ENCODE peak calls at places on chromosomes 11 and 22, in nine cellular contexts. One of them, this sample, is unnamed.

GRCh38 chr11:46725338-46726205 is 6.6 kb downstream of the F2 start:
- DNase-seq in head of caudate nucleus: no peak
- DNase-seq in IMR-90: no peak
- DNase-seq in stimulated activated CD4-positive, alpha-beta T cell treated with anti-CD3 and anti-CD28 coated beads, TNF-alpha, amount 100 ng/mL, for 48 hours: no peak
- DNase-seq in islet precursor cell: no peak
- DNase-seq in stimulated activated CD8-positive, alpha-beta memory T cell treated with anti-CD3 and anti-CD28 coated beads, Interleukin-15, amount 100 ng/mL, for 4 hours: no peak
- DNase-seq in brain microvascular endothelial cell: no peak
- DNase-seq in fibroblast of lung: no peak
- DNase-seq in GM18507: no peak
- DNase-seq in this sample: no peak

GRCh38 chr11:65506316-65506769 is 7.5 kb downstream of the MALAT1 start:
- DNase-seq in brain microvascular endothelial cell: no peak
- DNase-seq in GM18507: no peak
- DNase-seq in stimulated activated CD4-positive, alpha-beta T cell treated with anti-CD3 and anti-CD28 coated beads, TNF-alpha, amount 100 ng/mL, for 48 hours: no peak
- DNase-seq in stimulated activated CD8-positive, alpha-beta memory T cell treated with anti-CD3 and anti-CD28 coated beads, Interleukin-15, amount 100 ng/mL, for 4 hours: no peak
- DNase-seq in head of caudate nucleus: no peak
- DNase-seq in fibroblast of lung: no peak
- DNase-seq in IMR-90: no peak
- DNase-seq in islet precursor cell: no peak
- DNase-seq in this sample: no peak

GRCh38 chr22:19103881-19104821 is 18.1 kb downstream of the DGCR2 start:
- DNase-seq in stimulated activated CD4-positive, alpha-beta T cell treated with anti-CD3 and anti-CD28 coated beads, TNF-alpha, amount 100 ng/mL, for 48 hours: no peak
- DNase-seq in islet precursor cell: peak; percentile 24
- DNase-seq in fibroblast of lung: peak; percentile 21
- DNase-seq in head of caudate nucleus: no peak
- DNase-seq in brain microvascular endothelial cell: no peak
- DNase-seq in GM18507: no peak
- DNase-seq in IMR-90: peak; percentile 79
- DNase-seq in stimulated activated CD8-positive, alpha-beta memory T cell treated with anti-CD3 and anti-CD28 coated beads, Interleukin-15, amount 100 ng/mL, for 4 hours: no peak
- DNase-seq in this sample: no peak

GRCh38 chr11:71240865-71241691 is 11.3 kb downstream of the SHANK2 start:
- DNase-seq in GM18507: no peak
- DNase-seq in brain microvascular endothelial cell: peak; percentile 90
- DNase-seq in islet precursor cell: peak; percentile 92
- DNase-seq in fibroblast of lung: peak; percentile 56
- DNase-seq in head of caudate nucleus: no peak
- DNase-seq in stimulated activated CD4-positive, alpha-beta T cell treated with anti-CD3 and anti-CD28 coated beads, TNF-alpha, amount 100 ng/mL, for 48 hours: no peak
- DNase-seq in IMR-90: peak; percentile 94
- DNase-seq in stimulated activated CD8-positive, alpha-beta memory T cell treated with anti-CD3 and anti-CD28 coated beads, Interleukin-15, amount 100 ng/mL, for 4 hours: no peak
- DNase-seq in this sample: peak; percentile 93

GRCh38 chr11:67054851-67055523 is 1.7 kb upstream of the RHOD start:
- DNase-seq in islet precursor cell: no peak
- DNase-seq in stimulated activated CD4-positive, alpha-beta T cell treated with anti-CD3 and anti-CD28 coated beads, TNF-alpha, amount 100 ng/mL, for 48 hours: peak; percentile 28
- DNase-seq in GM18507: no peak
- DNase-seq in head of caudate nucleus: peak; percentile 63
- DNase-seq in brain microvascular endothelial cell: peak; percentile 93
- DNase-seq in IMR-90: peak; percentile 88
- DNase-seq in fibroblast of lung: peak; percentile 78
- DNase-seq in stimulated activated CD8-positive, alpha-beta memory T cell treated with anti-CD3 and anti-CD28 coated beads, Interleukin-15, amount 100 ng/mL, for 4 hours: no peak
- DNase-seq in this sample: no peak

GRCh38 chr22:23181763-23182288 is 1.5 kb downstream of the BCR start:
- DNase-seq in stimulated activated CD8-positive, alpha-beta memory T cell treated with anti-CD3 and anti-CD28 coated beads, Interleukin-15, amount 100 ng/mL, for 4 hours: no peak
- DNase-seq in brain microvascular endothelial cell: no peak
- DNase-seq in fibroblast of lung: no peak
- DNase-seq in head of caudate nucleus: no peak
- DNase-seq in islet precursor cell: no peak
- DNase-seq in IMR-90: no peak
- DNase-seq in stimulated activated CD4-positive, alpha-beta T cell treated with anti-CD3 and anti-CD28 coated beads, TNF-alpha, amount 100 ng/mL, for 48 hours: no peak
- DNase-seq in GM18507: no peak
- DNase-seq in this sample: no peak

GRCh38 chr22:27558658-27559371 is 242.7 kb downstream of the MN1 start:
- DNase-seq in fibroblast of lung: no peak
- DNase-seq in GM18507: no peak
- DNase-seq in islet precursor cell: no peak
- DNase-seq in stimulated activated CD4-positive, alpha-beta T cell treated with anti-CD3 and anti-CD28 coated beads, TNF-alpha, amount 100 ng/mL, for 48 hours: no peak
- DNase-seq in brain microvascular endothelial cell: no peak
- DNase-seq in stimulated activated CD8-positive, alpha-beta memory T cell treated with anti-CD3 and anti-CD28 coated beads, Interleukin-15, amount 100 ng/mL, for 4 hours: no peak
- DNase-seq in head of caudate nucleus: no peak
- DNase-seq in IMR-90: no peak
- DNase-seq in this sample: no peak

GRCh38 chr22:36933629-36934028 is 20.2 kb downstream of the CSF2RB start:
- DNase-seq in stimulated activated CD8-positive, alpha-beta memory T cell treated with anti-CD3 and anti-CD28 coated beads, Interleukin-15, amount 100 ng/mL, for 4 hours: no peak
- DNase-seq in islet precursor cell: no peak
- DNase-seq in brain microvascular endothelial cell: no peak
- DNase-seq in fibroblast of lung: no peak
- DNase-seq in head of caudate nucleus: no peak
- DNase-seq in IMR-90: no peak
- DNase-seq in GM18507: no peak
- DNase-seq in stimulated activated CD4-positive, alpha-beta T cell treated with anti-CD3 and anti-CD28 coated beads, TNF-alpha, amount 100 ng/mL, for 48 hours: no peak
- DNase-seq in this sample: no peak

GRCh38 chr11:36123353-36124220 is 165.6 kb downstream of the COMMD9 start:
- DNase-seq in fibroblast of lung: no peak
- DNase-seq in stimulated activated CD8-positive, alpha-beta memory T cell treated with anti-CD3 and anti-CD28 coated beads, Interleukin-15, amount 100 ng/mL, for 4 hours: no peak
- DNase-seq in islet precursor cell: no peak
- DNase-seq in stimulated activated CD4-positive, alpha-beta T cell treated with anti-CD3 and anti-CD28 coated beads, TNF-alpha, amount 100 ng/mL, for 48 hours: no peak
- DNase-seq in IMR-90: no peak
- DNase-seq in brain microvascular endothelial cell: peak; percentile 25
- DNase-seq in GM18507: no peak
- DNase-seq in head of caudate nucleus: peak; percentile 57
- DNase-seq in this sample: no peak

GRCh38 chr11:28144808-28145207 is 36.6 kb downstream of the METTL15 start:
- DNase-seq in fibroblast of lung: peak; percentile 70
- DNase-seq in stimulated activated CD8-positive, alpha-beta memory T cell treated with anti-CD3 and anti-CD28 coated beads, Interleukin-15, amount 100 ng/mL, for 4 hours: no peak
- DNase-seq in brain microvascular endothelial cell: no peak
- DNase-seq in head of caudate nucleus: no peak
- DNase-seq in IMR-90: peak; percentile 12
- DNase-seq in stimulated activated CD4-positive, alpha-beta T cell treated with anti-CD3 and anti-CD28 coated beads, TNF-alpha, amount 100 ng/mL, for 48 hours: no peak
- DNase-seq in islet precursor cell: no peak
- DNase-seq in GM18507: no peak
- DNase-seq in this sample: no peak

GRCh38 chr22:49724893-49725489 is 102.7 kb downstream of the BRD1 start:
- DNase-seq in GM18507: peak; percentile 66
- DNase-seq in fibroblast of lung: peak; percentile 16
- DNase-seq in brain microvascular endothelial cell: peak; percentile 34
- DNase-seq in stimulated activated CD4-positive, alpha-beta T cell treated with anti-CD3 and anti-CD28 coated beads, TNF-alpha, amount 100 ng/mL, for 48 hours: peak; percentile 57
- DNase-seq in head of caudate nucleus: peak; percentile 60
- DNase-seq in stimulated activated CD8-positive, alpha-beta memory T cell treated with anti-CD3 and anti-CD28 coated beads, Interleukin-15, amount 100 ng/mL, for 4 hours: peak; percentile 25
- DNase-seq in islet precursor cell: peak; percentile 87
- DNase-seq in IMR-90: peak; percentile 20
- DNase-seq in this sample: peak; percentile 88

GRCh38 chr11:105862736-105863367 is 159.2 kb downstream of the MSANTD4 start:
- DNase-seq in IMR-90: peak; percentile 68
- DNase-seq in islet precursor cell: no peak
- DNase-seq in fibroblast of lung: peak; percentile 39
- DNase-seq in GM18507: no peak
- DNase-seq in stimulated activated CD4-positive, alpha-beta T cell treated with anti-CD3 and anti-CD28 coated beads, TNF-alpha, amount 100 ng/mL, for 48 hours: no peak
- DNase-seq in brain microvascular endothelial cell: peak; percentile 52
- DNase-seq in stimulated activated CD8-positive, alpha-beta memory T cell treated with anti-CD3 and anti-CD28 coated beads, Interleukin-15, amount 100 ng/mL, for 4 hours: no peak
- DNase-seq in head of caudate nucleus: peak; percentile 8
- DNase-seq in this sample: no peak

GRCh38 chr11:75107187-75107586 is 10.5 kb upstream of the OR2AT4 start:
- DNase-seq in fibroblast of lung: peak; percentile 44
- DNase-seq in stimulated activated CD8-positive, alpha-beta memory T cell treated with anti-CD3 and anti-CD28 coated beads, Interleukin-15, amount 100 ng/mL, for 4 hours: no peak
- DNase-seq in IMR-90: peak; percentile 19
- DNase-seq in head of caudate nucleus: no peak
- DNase-seq in islet precursor cell: peak; percentile 73
- DNase-seq in GM18507: no peak
- DNase-seq in brain microvascular endothelial cell: peak; percentile 45
- DNase-seq in stimulated activated CD4-positive, alpha-beta T cell treated with anti-CD3 and anti-CD28 coated beads, TNF-alpha, amount 100 ng/mL, for 48 hours: no peak
- DNase-seq in this sample: no peak

GRCh38 chr11:27215471-27216267 is 147.3 kb downstream of the CCDC34 start:
- DNase-seq in stimulated activated CD8-positive, alpha-beta memory T cell treated with anti-CD3 and anti-CD28 coated beads, Interleukin-15, amount 100 ng/mL, for 4 hours: no peak
- DNase-seq in head of caudate nucleus: no peak
- DNase-seq in IMR-90: no peak
- DNase-seq in stimulated activated CD4-positive, alpha-beta T cell treated with anti-CD3 and anti-CD28 coated beads, TNF-alpha, amount 100 ng/mL, for 48 hours: no peak
- DNase-seq in brain microvascular endothelial cell: no peak
- DNase-seq in GM18507: no peak
- DNase-seq in fibroblast of lung: peak; percentile 72
- DNase-seq in islet precursor cell: peak; percentile 58
- DNase-seq in this sample: peak; percentile 19

This sample was measured in ELF-1.